ENCODE peak calls at places on chromosomes 13 and 19, in ten cellular contexts. S is stomach, D is adrenal gland, H is ovary, U is thyroid gland, P is transverse colon, T is A549, F is breast epithelium, I is prostate gland, E is IMR-90. G is an unnamed sample.
A peak's percentile ranks its signal among the peaks of the same experiment; 100 is the strongest.

GRCh38 chr13:111950697-111951096 is 116.3 kb upstream of the SOX1 start:
- DNase-seq in I (no peak), P (no peak), D (no peak), E (no peak), U (no peak), T (no peak), F (no peak), H (no peak), S (no peak), G (no peak)

GRCh38 chr13:96700657-96701056 is 293.6 kb downstream of the OXGR1 start:
- DNase-seq in U (no peak), P (no peak), D (peak; percentile 56), E (no peak), H (no peak), T (no peak), S (no peak), I (no peak), F (no peak), G (no peak)

GRCh38 chr13:99721606-99722384 is 220.5 kb downstream of the TM9SF2 start:
- DNase-seq in E (no peak), S (no peak), D (no peak), H (no peak), F (no peak), T (no peak), P (no peak), I (no peak), U (no peak), G (peak; percentile 14)

GRCh38 chr19:37333457-37333856 is 37.4 kb upstream of the ZNF527 start:
- DNase-seq in E (no peak), H (no peak), I (no peak), T (no peak), F (no peak), D (no peak), U (no peak), S (no peak), P (no peak), G (no peak)

GRCh38 chr13:42377640-42378382 is 105.9 kb downstream of the AKAP11 start:
- DNase-seq in D (no peak), U (no peak), P (no peak), F (no peak), H (no peak), I (no peak), E (no peak), S (no peak), T (no peak), G (no peak)

GRCh38 chr19:30228726-30229523 is 143.3 kb upstream of the ZNF536 start:
- DNase-seq in D (no peak), U (peak; percentile 31), F (no peak), P (no peak), E (peak; percentile 6), T (peak; percentile 26), S (no peak), I (no peak), H (no peak), G (no peak)

GRCh38 chr13:67048084-67048792 is 181.9 kb downstream of the PCDH9 start:
- DNase-seq in H (no peak), P (no peak), S (no peak), I (no peak), U (no peak), F (no peak), T (no peak), D (no peak), E (peak; percentile 93), G (no peak)

GRCh38 chr13:79245937-79246574 is 160.0 kb downstream of the RBM26 start:
- DNase-seq in H (no peak), T (no peak), P (no peak), I (no peak), D (no peak), U (no peak), F (no peak), S (no peak), E (no peak), G (no peak)

GRCh38 chr19:408441-409005 is 424 bp downstream of the C2CD4C start:
- DNase-seq in T (no peak), E (no peak), U (peak; percentile 50), I (no peak), P (no peak), F (peak; percentile 41), H (no peak), S (no peak), D (no peak), G (peak; percentile 80)

DNA sequence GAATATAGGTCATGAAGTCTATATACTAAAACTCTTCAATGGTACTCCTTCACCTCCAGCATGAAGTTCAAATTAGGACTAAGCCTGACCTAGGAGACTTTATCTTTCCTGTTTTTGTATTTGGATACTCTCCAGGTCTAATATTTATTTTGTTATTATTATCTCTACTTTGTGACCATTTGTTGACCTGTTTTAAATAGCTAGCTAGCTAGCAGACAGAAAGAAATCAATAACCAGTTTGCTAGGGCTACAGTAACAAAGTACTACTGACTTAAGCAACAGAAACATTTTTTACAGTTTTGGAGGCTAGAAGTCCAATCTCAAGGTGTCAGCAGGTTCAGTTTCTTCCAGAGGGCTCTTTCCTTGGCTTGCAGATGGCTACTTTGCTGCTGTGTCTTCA is 15.1 kb upstream of the DACH1 start:
- DNase-seq in T (no peak), E (no peak), F (no peak), D (no peak), I (no peak), H (no peak), U (no peak), S (no peak), P (no peak), G (no peak)
- TF ChIP-seq CTCF in T (no peak), E (no peak), F (no peak), D (no peak), I (no peak), H (no peak), U (no peak), S (no peak), P (no peak), G (no peak)

GRCh38 chr19:11641241-11641640 is 44.0 kb downstream of the ZNF627 start:
- DNase-seq in U (no peak), F (no peak), P (no peak), D (no peak), I (no peak), E (no peak), T (no peak), H (no peak), S (no peak), G (no peak)

GRCh38 chr19:11642902-11643301 is 45.6 kb downstream of the ZNF627 start:
- DNase-seq in H (no peak), T (no peak), E (no peak), P (no peak), U (no peak), I (no peak), F (no peak), D (no peak), S (no peak), G (no peak)

GRCh38 chr19:11639602-11640471 is 42.6 kb downstream of the ZNF627 start:
- DNase-seq in T (peak; percentile 87), D (peak; percentile 95), I (peak; percentile 97), S (peak; percentile 98), P (peak; percentile 98), F (peak; percentile 99), H (peak; percentile 96), U (peak; percentile 99), E (peak; percentile 85), G (peak; percentile 97)

GRCh38 chr19:11633223-11633622 is 35.9 kb downstream of the ZNF627 start:
- DNase-seq in E (no peak), F (no peak), U (no peak), D (no peak), I (no peak), S (no peak), P (no peak), T (no peak), H (no peak), G (no peak)

DNA sequence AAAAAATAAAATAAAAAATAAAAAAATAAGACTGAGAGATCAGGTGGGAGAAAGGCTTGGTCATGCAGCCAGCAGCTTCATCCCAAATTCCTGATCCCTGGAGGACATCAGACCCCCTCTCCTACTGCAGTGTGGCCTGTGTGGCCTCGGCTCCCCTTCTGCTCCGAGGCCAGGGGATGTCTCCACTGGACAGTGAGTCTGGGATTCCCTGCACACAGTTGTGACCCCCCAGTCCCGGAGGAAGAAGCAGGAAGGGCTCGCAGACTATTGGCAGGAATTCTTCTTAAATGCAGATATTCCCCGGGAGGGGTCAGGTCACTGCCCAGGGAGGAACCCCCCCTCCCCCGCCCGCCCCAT is 41.9 kb downstream of the ZNF627 start:
- DNase-seq in I (no peak), T (no peak), P (no peak), F (no peak), D (no peak), U (no peak), S (no peak), E (no peak), H (no peak), G (no peak)
- H3K4me3 ChIP-seq in I (no peak overlapping the region), T (peak overlapping the region; percentile 64), P (no peak overlapping the region), F (no peak overlapping the region), D (no peak overlapping the region), U (peak overlapping the region; percentile 48), S (peak overlapping the region; percentile 64), E (no peak overlapping the region), H (peak overlapping the region; percentile 60), G (no peak overlapping the region)

DNA sequence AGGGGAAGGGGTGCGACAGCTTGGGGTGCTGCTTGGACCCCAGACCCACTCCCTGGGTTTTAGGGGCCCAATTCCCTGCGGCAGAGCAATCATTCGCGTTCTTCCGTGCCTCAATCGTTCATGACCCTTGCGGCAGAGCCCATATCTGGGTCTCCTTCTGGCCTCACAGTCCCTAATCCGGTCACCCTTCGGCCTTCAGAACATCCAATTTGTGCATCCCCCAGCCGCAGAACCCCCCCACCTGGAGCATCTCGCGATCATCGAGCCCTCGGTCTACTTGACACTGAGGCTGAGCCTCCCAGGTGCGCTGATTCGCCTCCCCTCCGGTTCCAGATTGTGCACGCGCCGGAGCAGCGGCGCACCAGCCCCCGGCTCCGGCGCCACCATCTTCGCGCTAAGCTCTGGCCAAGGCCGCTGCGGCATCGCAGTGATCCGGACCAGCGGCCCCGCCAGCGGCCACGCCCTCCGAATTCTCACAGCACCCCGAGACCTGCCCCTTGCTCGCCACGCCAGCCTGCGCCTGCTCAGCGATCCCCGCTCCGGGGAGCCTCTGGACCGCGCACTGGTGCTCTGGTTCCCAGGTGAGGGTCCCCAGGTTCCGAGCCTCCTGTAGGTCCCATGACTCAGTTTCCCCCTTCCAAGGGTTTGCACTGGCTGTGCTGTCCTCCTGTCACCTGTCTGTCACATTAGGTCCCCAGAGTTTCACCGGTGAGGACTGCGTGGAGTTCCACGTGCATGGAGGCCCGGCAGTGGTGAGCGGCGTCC is 504 bp downstream of the GTPBP3 start:
- DNase-seq in P (no peak), D (no peak), E (no peak), I (no peak), F (no peak), U (no peak), H (peak; percentile 56), S (no peak), T (no peak), G (no peak)
- TF ChIP-seq POLR2A in P (no peak), D (no peak), E (no peak), I (no peak), F (no peak), U (no peak), H (no peak), S (no peak), T (no peak), G (no peak)

DNA sequence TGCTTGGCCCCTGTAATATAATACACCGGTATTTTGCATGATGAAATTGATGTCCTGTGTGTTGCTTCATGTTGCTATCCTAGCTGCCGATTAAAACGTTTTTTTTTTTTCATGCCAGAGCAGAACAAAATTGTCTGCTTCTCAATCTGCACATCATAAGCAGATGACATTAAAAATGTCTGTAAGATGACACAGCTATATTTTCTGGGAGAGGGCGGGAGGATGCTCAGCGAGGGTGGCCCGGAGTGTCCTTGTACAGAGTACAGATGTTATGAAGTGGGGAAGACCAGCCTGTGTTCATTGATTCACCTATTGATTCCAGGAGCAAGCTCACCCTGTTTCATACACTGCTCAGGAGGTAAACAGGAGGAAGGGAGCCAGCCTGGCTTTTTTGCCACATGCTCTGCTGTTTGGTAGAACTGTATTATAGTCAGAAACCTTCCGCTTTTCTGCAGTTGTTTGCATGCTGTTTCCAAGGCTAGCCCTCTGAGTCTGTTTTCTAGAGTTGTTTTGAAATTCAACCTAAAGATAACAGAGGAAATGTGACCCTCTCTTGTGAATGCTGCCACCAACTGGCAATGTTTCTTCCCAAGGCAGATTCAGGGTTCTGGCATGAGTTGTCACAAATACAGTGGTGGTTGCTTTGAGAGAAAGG is 4.7 kb upstream of the IRS2 start:
- DNase-seq in U (peak; percentile 28), F (no peak), P (peak; percentile 36), I (no peak), E (peak; percentile 41), D (peak; percentile 47), H (no peak), S (no peak), T (peak; percentile 69), G (no peak)
- TF ChIP-seq CTCF in U (peak; percentile 54), F (no peak), P (peak; percentile 33), I (no peak), E (peak; percentile 36), D (peak; percentile 39), H (no peak), S (no peak), T (peak; percentile 68), G (no peak)